ENCODE peak calls at places on chromosomes 6 and 20, in seven cellular contexts. P is HepG2, E is transverse colon, F is tibial artery, U is psoas muscle, D is hepatocyte, Y is adrenal gland. L is an unnamed sample.

GRCh38 chr6:99618649-99619408 is 12.2 kb downstream of the PRDM13 start:
- DNase-seq in Y (no peak), P (no peak), F (no peak), E (no peak), D (no peak), U (no peak), L (peak; percentile 76)

GRCh38 chr6:125986956-125987617 is 747 bp downstream of the TRMT11 start:
- DNase-seq in D (peak; percentile 45), U (no peak), Y (no peak), P (peak; percentile 63), F (no peak), E (no peak), L (no peak)

GRCh38 chr6:40816601-40817000 is 222.4 kb downstream of the UNC5CL start:
- DNase-seq in D (no peak), U (no peak), F (no peak), P (no peak), E (no peak), Y (no peak), L (no peak)

GRCh38 chr6:125154184-125155135 is 887 bp downstream of the TPD52L1 start:
- DNase-seq in F (peak; percentile 70), D (peak; percentile 69), Y (peak; percentile 82), P (peak; percentile 7), E (peak; percentile 45), U (peak; percentile 54), L (peak; percentile 51)

GRCh38 chr6:113184291-113184690 is 672.9 kb upstream of the MARCKS start:
- DNase-seq in F (no peak), D (no peak), U (no peak), E (no peak), P (no peak), Y (no peak), L (no peak)

GRCh38 chr6:147054158-147054557 is 150.1 kb upstream of the STXBP5 start:
- DNase-seq in P (no peak), D (no peak), Y (no peak), U (no peak), E (no peak), F (no peak), L (no peak)

GRCh38 chr20:63531686-63532448 is 5.3 kb downstream of the PTK6 start:
- DNase-seq in Y (no peak), U (no peak), F (no peak), P (no peak), D (no peak), E (no peak), L (no peak)

GRCh38 chr6:15763364-15763763 is 100.5 kb upstream of the DTNBP1 start:
- DNase-seq in D (no peak), E (no peak), F (no peak), Y (no peak), U (no peak), P (no peak), L (no peak)

GRCh38 chr6:137240168-137240567 is 21.0 kb upstream of the IFNGR1 start:
- DNase-seq in U (peak; percentile 64), F (peak; percentile 81), Y (peak; percentile 73), P (peak; percentile 35), E (peak; percentile 26), D (peak; percentile 53), L (no peak)

GRCh38 chr20:47610247-47610944 is 108.7 kb downstream of the NCOA3 start:
- DNase-seq in P (no peak), Y (peak; percentile 85), D (peak; percentile 45), F (no peak), E (peak; percentile 44), U (no peak), L (peak; percentile 22)

GRCh38 chr6:22218410-22218809 is 78.4 kb downstream of the PRL start:
- DNase-seq in D (no peak), P (no peak), U (no peak), Y (no peak), E (no peak), F (no peak), L (no peak)

GRCh38 chr20:56554869-56555268 is 21.8 kb downstream of the FAM209B start:
- DNase-seq in P (peak; percentile 92), Y (peak; percentile 87), F (no peak), U (no peak), E (peak; percentile 29), D (peak; percentile 75), L (no peak)

GRCh38 chr20:54714817-54715216 is 239.4 kb downstream of the DOK5 start:
- DNase-seq in F (no peak), Y (no peak), D (no peak), U (no peak), E (no peak), P (no peak), L (no peak)

GRCh38 chr6:83378621-83379388 is 52.0 kb downstream of the ME1 start:
- DNase-seq in Y (no peak), E (no peak), F (no peak), U (no peak), P (no peak), D (no peak), L (no peak)

GRCh38 chr6:39313526-39314272 is 520 bp downstream of the KCNK17 start:
- DNase-seq in P (no peak), U (no peak), E (no peak), Y (no peak), D (peak; percentile 31), F (no peak), L (no peak)

GRCh38 chr6:139883776-139884175 is 509.3 kb upstream of the CITED2 start:
- DNase-seq in Y (no peak), D (no peak), F (no peak), E (no peak), U (no peak), P (no peak), L (no peak)

DNA sequence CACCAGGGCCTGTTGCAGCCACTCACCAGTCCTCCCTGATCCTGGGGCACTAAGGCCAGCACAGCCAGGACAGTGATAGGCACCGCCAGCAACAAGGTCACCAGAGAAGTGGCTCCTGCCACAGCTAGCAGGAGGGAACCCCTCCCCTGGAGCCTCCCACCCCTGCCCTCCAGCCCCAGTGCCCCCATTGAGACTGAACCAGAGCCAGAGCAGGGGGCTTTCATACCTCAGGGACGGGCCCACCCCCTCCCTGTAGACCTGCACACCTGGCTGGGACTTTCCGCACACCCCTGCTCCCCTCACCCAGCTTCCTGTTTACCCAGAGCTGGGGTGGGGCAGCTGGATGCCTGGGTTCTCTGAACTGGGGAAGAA is at the start of gene LTB:
- DNase-seq in Y (no peak), P (no peak), D (no peak), E (peak; percentile 41), U (no peak), F (no peak), L (no peak)
- H3K27ac ChIP-seq in Y (no peak within 1 kb of the TSS), P (no peak within 1 kb of the TSS), D (peak within 1 kb of the TSS; percentile 88), E (peak within 1 kb of the TSS; percentile 91), U (peak within 1 kb of the TSS; percentile 75), F (peak within 1 kb of the TSS; percentile 56), L (peak within 1 kb of the TSS; percentile 60)

GRCh38 chr6:26029857-26030653 is 57.2 kb upstream of the HFE start:
- DNase-seq in Y (no peak), U (no peak), E (no peak), P (no peak), D (no peak), F (no peak), L (no peak)
- H3K4me3 ChIP-seq in Y (no peak overlapping the region), U (no peak overlapping the region), E (no peak overlapping the region), P (no peak overlapping the region), D (no peak overlapping the region), F (no peak overlapping the region), L (no peak overlapping the region)

GRCh38 chr6:142307963-142308748 is 6.3 kb downstream of the ADGRG6 start:
- DNase-seq in U (no peak), P (peak; percentile 88), Y (no peak), D (no peak), E (no peak), F (no peak), L (no peak)
- H3K27ac ChIP-seq in U (no peak overlapping the region), P (peak overlapping the region; percentile 7), Y (no peak overlapping the region), D (no peak overlapping the region), E (no peak overlapping the region), F (no peak overlapping the region), L (no peak overlapping the region)

DNA sequence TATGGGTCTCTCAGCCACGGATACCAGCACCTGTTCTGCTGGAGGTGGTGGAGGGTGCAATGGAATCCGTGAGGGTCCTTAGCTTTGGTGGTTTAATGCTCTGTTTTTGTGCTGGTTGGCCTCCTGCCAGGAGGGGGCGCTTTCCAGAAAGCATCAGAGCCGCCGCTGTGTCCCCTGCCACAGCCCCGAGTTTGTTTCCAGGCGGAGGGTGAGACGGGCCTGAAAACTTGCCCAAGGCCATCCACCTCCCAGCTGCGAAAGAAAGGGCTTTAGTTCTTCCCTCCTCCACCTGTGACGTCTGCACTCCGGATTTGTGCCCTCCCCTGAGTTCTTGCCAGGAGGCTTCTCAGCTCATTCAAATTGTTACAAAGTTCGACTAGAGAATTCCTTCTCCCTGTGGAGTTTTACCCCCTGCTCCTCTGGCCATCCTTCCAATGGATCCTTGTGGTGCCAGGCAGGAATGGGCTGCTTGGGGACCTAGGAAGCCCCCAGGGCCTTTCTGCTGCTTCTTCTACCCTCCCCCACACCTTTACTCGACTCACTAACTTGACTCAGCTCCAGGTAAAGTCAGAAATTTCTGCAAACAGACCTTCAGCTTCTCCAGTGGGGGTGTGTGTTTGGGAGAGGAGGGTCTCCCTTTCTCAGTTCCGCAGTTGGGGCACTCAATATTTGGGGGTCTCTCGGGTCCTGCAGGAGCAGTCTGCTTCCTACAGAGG is 873.7 kb downstream of the KIF16B start:
- DNase-seq in Y (no peak), D (no peak), P (no peak), F (no peak), U (no peak), E (no peak), L (peak; percentile 96)
- H3K4me3 ChIP-seq in Y (no peak overlapping the region), D (no peak overlapping the region), P (no peak overlapping the region), F (peak overlapping the region; percentile 4), U (no peak overlapping the region), E (no peak overlapping the region), L (peak overlapping the region; percentile 55)

GRCh38 chr6:68197356-68197755 is 437.7 kb upstream of the ADGRB3 start:
- DNase-seq in U (no peak), D (no peak), F (no peak), E (no peak), Y (no peak), P (no peak), L (no peak)

GRCh38 chr6:68196645-68197044 is 438.4 kb upstream of the ADGRB3 start:
- DNase-seq in P (peak; percentile 10), E (no peak), D (no peak), F (no peak), U (no peak), Y (no peak), L (no peak)

GRCh38 chr6:68194846-68195478 is 440.1 kb upstream of the ADGRB3 start:
- DNase-seq in F (no peak), D (no peak), U (no peak), P (no peak), E (no peak), Y (no peak), L (no peak)

GRCh38 chr6:68200929-68201328 is 434.2 kb upstream of the ADGRB3 start:
- DNase-seq in U (no peak), Y (no peak), D (no peak), F (no peak), E (no peak), P (no peak), L (no peak)
- H3K27ac ChIP-seq in U (no peak overlapping the region), Y (no peak overlapping the region), D (no peak overlapping the region), F (no peak overlapping the region), E (no peak overlapping the region), P (no peak overlapping the region), L (no peak overlapping the region)

GRCh38 chr6:97669191-97669651 is 386.2 kb upstream of the MMS22L start:
- DNase-seq in D (peak; percentile 3), F (no peak), P (no peak), U (no peak), E (no peak), Y (no peak), L (peak; percentile 17)
- H3K4me3 ChIP-seq in D (no peak overlapping the region), F (peak overlapping the region; percentile 20), P (no peak overlapping the region), U (peak overlapping the region; percentile 59), E (peak overlapping the region; percentile 7), Y (no peak overlapping the region), L (no peak overlapping the region)

L was measured in testis.